ENCODE peak calls at places on chromosomes 13 and 19, in five cellular contexts. One of them, this sample, is unnamed.

GRCh38 chr19:35978271-35978670 is 16.7 kb upstream of the SDHAF1 start:
- DNase-seq in PC-9: no peak
- DNase-seq in adrenal gland: no peak
- DNase-seq in lower lobe of right lung: no peak
- DNase-seq in fibroblast of mammary gland: no peak
- DNase-seq in this sample: no peak

GRCh38 chr19:42420055-42420544 is 7.1 kb downstream of the LIPE start:
- DNase-seq in fibroblast of mammary gland: peak; percentile 58
- DNase-seq in lower lobe of right lung: peak; percentile 65
- DNase-seq in PC-9: no peak
- DNase-seq in adrenal gland: no peak
- DNase-seq in this sample: no peak

GRCh38 chr13:35789335-35790166 is 313.1 kb upstream of the MAB21L1 start:
- DNase-seq in adrenal gland: no peak
- DNase-seq in fibroblast of mammary gland: peak; percentile 64
- DNase-seq in lower lobe of right lung: no peak
- DNase-seq in PC-9: no peak
- DNase-seq in this sample: no peak

GRCh38 chr13:75415720-75416119 is 66.2 kb downstream of the TBC1D4 start:
- DNase-seq in lower lobe of right lung: no peak
- DNase-seq in adrenal gland: no peak
- DNase-seq in PC-9: no peak
- DNase-seq in fibroblast of mammary gland: peak; percentile 95
- DNase-seq in this sample: peak; percentile 12

GRCh38 chr13:90201198-90201597 is 1146.3 kb upstream of the MIR17HG start:
- DNase-seq in PC-9: no peak
- DNase-seq in adrenal gland: no peak
- DNase-seq in fibroblast of mammary gland: peak; percentile 73
- DNase-seq in lower lobe of right lung: no peak
- DNase-seq in this sample: no peak

GRCh38 chr19:47421244-47421786 is 2.0 kb upstream of the MEIS3 start:
- DNase-seq in PC-9: no peak
- DNase-seq in fibroblast of mammary gland: no peak
- DNase-seq in adrenal gland: no peak
- DNase-seq in lower lobe of right lung: no peak
- DNase-seq in this sample: no peak

GRCh38 chr13:19680751-19681150 is 47.3 kb downstream of the MPHOSPH8 start:
- DNase-seq in lower lobe of right lung: no peak
- DNase-seq in adrenal gland: no peak
- DNase-seq in fibroblast of mammary gland: no peak
- DNase-seq in PC-9: no peak
- DNase-seq in this sample: no peak

GRCh38 chr19:50492303-50493052 is 15.8 kb upstream of the GARIN5A start:
- DNase-seq in lower lobe of right lung: peak; percentile 39
- DNase-seq in fibroblast of mammary gland: no peak
- DNase-seq in adrenal gland: no peak
- DNase-seq in PC-9: no peak
- DNase-seq in this sample: peak; percentile 46

GRCh38 chr19:35267818-35268545 is 780 bp upstream of the USF2 start:
- DNase-seq in lower lobe of right lung: peak; percentile 88
- DNase-seq in fibroblast of mammary gland: peak; percentile 53
- DNase-seq in adrenal gland: peak; percentile 77
- DNase-seq in PC-9: peak; percentile 75
- DNase-seq in this sample: peak; percentile 79

GRCh38 chr13:110610955-110611595 is 4.3 kb upstream of the NAXD start:
- DNase-seq in PC-9: no peak
- DNase-seq in adrenal gland: no peak
- DNase-seq in lower lobe of right lung: no peak
- DNase-seq in fibroblast of mammary gland: no peak
- DNase-seq in this sample: no peak

GRCh38 chr13:47545206-47545605 is 455.9 kb downstream of the SUCLA2 start:
- DNase-seq in adrenal gland: no peak
- DNase-seq in fibroblast of mammary gland: peak; percentile 7
- DNase-seq in PC-9: no peak
- DNase-seq in lower lobe of right lung: no peak
- DNase-seq in this sample: no peak

GRCh38 chr19:48511800-48512503 is at the start of gene LMTK3:
- DNase-seq in lower lobe of right lung: peak; percentile 50
- DNase-seq in adrenal gland: peak; percentile 55
- DNase-seq in PC-9: no peak
- DNase-seq in fibroblast of mammary gland: peak; percentile 21
- DNase-seq in this sample: peak; percentile 51

GRCh38 chr19:30443531-30444252 is 71.5 kb downstream of the ZNF536 start:
- DNase-seq in PC-9: no peak
- DNase-seq in adrenal gland: no peak
- DNase-seq in fibroblast of mammary gland: no peak
- DNase-seq in lower lobe of right lung: no peak
- DNase-seq in this sample: no peak

GRCh38 chr19:591099-591958 is 1.6 kb downstream of the HCN2 start:
- DNase-seq in adrenal gland: peak; percentile 54
- DNase-seq in lower lobe of right lung: no peak
- DNase-seq in fibroblast of mammary gland: no peak
- DNase-seq in PC-9: peak; percentile 44
- DNase-seq in this sample: no peak

GRCh38 chr19:33098023-33098652 is 17.2 kb downstream of the GPATCH1 start:
- DNase-seq in lower lobe of right lung: no peak
- DNase-seq in PC-9: peak; percentile 90
- DNase-seq in fibroblast of mammary gland: peak; percentile 6
- DNase-seq in adrenal gland: no peak
- DNase-seq in this sample: no peak

GRCh38 chr19:38669532-38669931 is 22.1 kb downstream of the ACTN4 start:
- DNase-seq in PC-9: no peak
- DNase-seq in adrenal gland: no peak
- DNase-seq in fibroblast of mammary gland: no peak
- DNase-seq in lower lobe of right lung: no peak
- DNase-seq in this sample: no peak

GRCh38 chr13:77460195-77460594 is 75.3 kb upstream of the SCEL start:
- DNase-seq in PC-9: no peak
- DNase-seq in fibroblast of mammary gland: peak; percentile 32
- DNase-seq in lower lobe of right lung: peak; percentile 68
- DNase-seq in adrenal gland: no peak
- DNase-seq in this sample: no peak

GRCh38 chr19:42596391-42597071 is 1.8 kb upstream of the CEACAM8 start:
- DNase-seq in lower lobe of right lung: peak; percentile 59
- DNase-seq in PC-9: peak; percentile 42
- DNase-seq in adrenal gland: peak; percentile 37
- DNase-seq in fibroblast of mammary gland: peak; percentile 5
- DNase-seq in this sample: peak; percentile 13

GRCh38 chr13:100068532-100068931 is 20.4 kb upstream of the PCCA start:
- DNase-seq in fibroblast of mammary gland: no peak
- DNase-seq in adrenal gland: no peak
- DNase-seq in lower lobe of right lung: no peak
- DNase-seq in PC-9: no peak
- DNase-seq in this sample: no peak

GRCh38 chr19:5864725-5865486 is 5.4 kb downstream of the FUT5 start:
- DNase-seq in adrenal gland: no peak
- DNase-seq in fibroblast of mammary gland: no peak
- DNase-seq in lower lobe of right lung: no peak
- DNase-seq in PC-9: no peak
- DNase-seq in this sample: no peak

GRCh38 chr19:12695090-12695489 is 1.3 kb downstream of the FBXW9 start:
- DNase-seq in lower lobe of right lung: no peak
- DNase-seq in PC-9: no peak
- DNase-seq in adrenal gland: no peak
- DNase-seq in fibroblast of mammary gland: no peak
- DNase-seq in this sample: no peak

GRCh38 chr19:1880611-1881392 is 4.5 kb downstream of the ABHD17A start:
- DNase-seq in PC-9: no peak
- DNase-seq in lower lobe of right lung: no peak
- DNase-seq in adrenal gland: no peak
- DNase-seq in fibroblast of mammary gland: no peak
- DNase-seq in this sample: no peak

GRCh38 chr19:3154957-3155736 is 19.3 kb downstream of the GNA15 start:
- DNase-seq in fibroblast of mammary gland: peak; percentile 100
- DNase-seq in PC-9: peak; percentile 55
- DNase-seq in adrenal gland: peak; percentile 77
- DNase-seq in lower lobe of right lung: peak; percentile 82
- DNase-seq in this sample: peak; percentile 96

GRCh38 chr13:35994131-35994966 is 136.8 kb downstream of the DCLK1 start:
- DNase-seq in lower lobe of right lung: no peak
- DNase-seq in PC-9: no peak
- DNase-seq in adrenal gland: peak; percentile 83
- DNase-seq in fibroblast of mammary gland: peak; percentile 96
- DNase-seq in this sample: peak; percentile 73

GRCh38 chr13:30904043-30904442 is 2.0 kb upstream of the MEDAG start:
- DNase-seq in fibroblast of mammary gland: peak; percentile 73
- DNase-seq in PC-9: no peak
- DNase-seq in adrenal gland: no peak
- DNase-seq in lower lobe of right lung: no peak
- DNase-seq in this sample: no peak

GRCh38 chr13:30905932-30906383 is at the start of gene MEDAG:
- DNase-seq in adrenal gland: no peak
- DNase-seq in fibroblast of mammary gland: peak; percentile 95
- DNase-seq in lower lobe of right lung: peak; percentile 50
- DNase-seq in PC-9: no peak
- DNase-seq in this sample: no peak

GRCh38 chr13:30908416-30908980 is 2.4 kb downstream of the MEDAG start:
- DNase-seq in lower lobe of right lung: no peak
- DNase-seq in adrenal gland: no peak
- DNase-seq in fibroblast of mammary gland: peak; percentile 72
- DNase-seq in PC-9: no peak
- DNase-seq in this sample: peak; percentile 62

GRCh38 chr13:30907167-30907761 is 1.2 kb downstream of the MEDAG start:
- DNase-seq in adrenal gland: no peak
- DNase-seq in lower lobe of right lung: peak; percentile 51
- DNase-seq in PC-9: no peak
- DNase-seq in fibroblast of mammary gland: peak; percentile 61
- DNase-seq in this sample: peak; percentile 80

DNA sequence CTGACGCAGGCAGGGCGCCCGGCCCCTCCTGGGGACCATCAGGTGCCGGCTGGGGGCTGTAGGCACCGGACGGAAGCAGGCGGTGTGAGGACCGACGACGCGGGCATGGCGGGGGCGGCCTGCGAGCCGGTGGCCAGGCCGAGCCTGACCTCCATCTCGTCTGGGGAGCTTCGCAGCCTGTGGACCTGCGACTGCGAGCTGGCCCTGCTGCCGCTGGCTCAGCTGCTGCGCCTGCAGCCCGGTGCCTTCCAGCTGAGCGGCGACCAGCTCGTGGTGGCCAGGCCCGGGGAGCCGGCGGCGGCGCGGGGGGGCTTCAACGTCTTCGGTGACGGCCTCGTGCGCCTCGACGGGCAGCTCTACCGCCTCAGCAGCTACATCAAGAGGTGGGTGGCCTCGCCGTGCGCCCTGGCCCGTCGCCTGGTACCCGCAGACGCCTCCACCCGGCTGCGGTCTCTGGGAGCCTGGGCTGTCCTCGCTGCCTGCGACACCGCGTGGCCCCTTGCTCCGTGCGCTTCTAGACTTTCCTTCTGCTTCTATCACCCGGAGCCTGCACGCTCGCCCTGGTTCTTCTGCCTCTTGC is 430 bp downstream of the MEDAG start:
- DNase-seq in adrenal gland: no peak
- DNase-seq in lower lobe of right lung: no peak
- DNase-seq in fibroblast of mammary gland: no peak
- DNase-seq in PC-9: no peak
- DNase-seq in this sample: no peak
- H3K4me3 ChIP-seq in adrenal gland: peak overlapping the region; percentile 16
- H3K4me3 ChIP-seq in lower lobe of right lung: peak overlapping the region; percentile 49
- H3K4me3 ChIP-seq in fibroblast of mammary gland: peak overlapping the region; percentile 53
- H3K4me3 ChIP-seq in PC-9: no peak overlapping the region
- H3K4me3 ChIP-seq in this sample: no peak overlapping the region

DNA sequence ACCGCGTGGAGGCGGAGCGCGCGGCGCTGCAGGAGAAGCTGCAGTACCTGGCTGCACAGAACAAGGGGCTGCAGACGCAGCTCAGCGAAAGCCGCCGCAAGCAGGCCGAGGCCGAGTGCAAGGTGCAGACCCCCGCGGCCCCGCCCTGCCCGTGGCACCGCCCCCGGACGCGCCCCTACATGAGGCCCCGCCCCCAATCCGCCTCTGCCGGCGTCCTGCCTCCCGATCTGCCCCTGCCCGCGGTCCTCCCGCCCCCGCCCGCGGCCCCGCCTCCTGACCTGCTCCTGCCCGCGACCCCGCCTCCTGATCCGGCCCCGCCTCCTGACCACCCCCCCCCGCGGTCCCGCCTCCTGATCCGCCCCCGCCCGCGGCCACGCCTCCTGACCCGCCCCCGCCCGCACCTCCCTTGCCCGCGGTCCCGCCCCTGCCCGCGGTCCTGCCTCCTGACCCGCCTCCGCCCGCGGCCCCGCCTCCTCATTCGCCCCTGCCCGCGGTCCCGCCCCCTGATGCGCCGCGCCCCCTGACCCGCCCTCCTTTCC is 11.7 kb downstream of the PRR36 start:
- DNase-seq in fibroblast of mammary gland: peak; percentile 27
- DNase-seq in lower lobe of right lung: peak; percentile 80
- DNase-seq in PC-9: peak; percentile 61
- DNase-seq in adrenal gland: peak; percentile 91
- DNase-seq in this sample: no peak
- H3K4me3 ChIP-seq in fibroblast of mammary gland: no peak overlapping the region
- H3K4me3 ChIP-seq in lower lobe of right lung: peak overlapping the region; percentile 38
- H3K4me3 ChIP-seq in PC-9: peak overlapping the region; percentile 17
- H3K4me3 ChIP-seq in adrenal gland: no peak overlapping the region
- H3K4me3 ChIP-seq in this sample: no peak overlapping the region

DNA sequence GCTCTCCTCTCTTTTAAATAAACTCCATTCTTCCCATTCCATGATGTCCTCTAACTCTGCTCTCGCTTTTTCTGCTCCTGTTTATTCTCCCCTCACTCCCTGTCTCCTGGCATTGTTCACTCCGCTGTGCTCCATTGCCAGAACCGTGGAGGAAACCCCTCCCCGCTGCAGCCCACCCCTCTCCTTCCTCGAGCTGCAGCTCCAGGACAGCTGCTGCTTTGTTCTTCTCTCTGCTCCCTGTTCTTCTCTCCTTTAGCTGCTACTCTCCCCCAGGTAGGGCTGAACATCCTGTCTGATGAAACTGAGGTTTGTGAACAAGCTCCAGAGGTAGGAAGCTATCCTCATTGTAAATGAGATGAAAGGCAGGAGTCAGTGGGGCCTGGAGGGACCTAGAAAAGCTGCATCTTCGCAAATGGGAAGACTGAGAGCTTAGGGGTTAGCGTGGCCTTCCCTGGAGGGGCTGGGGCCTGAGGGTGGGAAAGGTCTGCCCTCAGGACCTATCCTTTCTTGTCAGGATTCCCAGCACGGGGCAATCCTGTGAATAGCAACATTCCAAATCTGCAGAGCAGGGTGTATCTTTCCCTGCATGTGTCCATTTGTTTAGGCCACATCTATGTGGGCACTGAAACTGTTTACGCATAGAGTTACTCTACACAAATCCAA is 243.7 kb downstream of the DNAJC15 start:
- DNase-seq in adrenal gland: no peak
- DNase-seq in lower lobe of right lung: no peak
- DNase-seq in PC-9: no peak
- DNase-seq in fibroblast of mammary gland: no peak
- DNase-seq in this sample: no peak
- H3K4me3 ChIP-seq in adrenal gland: no peak overlapping the region
- H3K4me3 ChIP-seq in lower lobe of right lung: no peak overlapping the region
- H3K4me3 ChIP-seq in PC-9: no peak overlapping the region
- H3K4me3 ChIP-seq in fibroblast of mammary gland: no peak overlapping the region
- H3K4me3 ChIP-seq in this sample: no peak overlapping the region

GRCh38 chr19:53824134-53824611 is at the start of gene NLRP12:
- DNase-seq in adrenal gland: no peak
- DNase-seq in fibroblast of mammary gland: no peak
- DNase-seq in lower lobe of right lung: peak; percentile 65
- DNase-seq in PC-9: no peak
- DNase-seq in this sample: no peak

GRCh38 chr19:53818756-53819155 is 5.4 kb downstream of the NLRP12 start:
- DNase-seq in adrenal gland: no peak
- DNase-seq in PC-9: no peak
- DNase-seq in lower lobe of right lung: no peak
- DNase-seq in fibroblast of mammary gland: peak; percentile 14
- DNase-seq in this sample: no peak

GRCh38 chr19:53828531-53828930 is 4.4 kb upstream of the NLRP12 start:
- DNase-seq in adrenal gland: no peak
- DNase-seq in lower lobe of right lung: no peak
- DNase-seq in fibroblast of mammary gland: no peak
- DNase-seq in PC-9: no peak
- DNase-seq in this sample: no peak

GRCh38 chr19:53823380-53824120 is 564 bp downstream of the NLRP12 start:
- DNase-seq in PC-9: peak; percentile 53
- DNase-seq in lower lobe of right lung: no peak
- DNase-seq in fibroblast of mammary gland: no peak
- DNase-seq in adrenal gland: no peak
- DNase-seq in this sample: no peak
- H3K4me3 ChIP-seq in PC-9: no peak overlapping the region
- H3K4me3 ChIP-seq in lower lobe of right lung: peak overlapping the region; percentile 25
- H3K4me3 ChIP-seq in fibroblast of mammary gland: no peak overlapping the region
- H3K4me3 ChIP-seq in adrenal gland: no peak overlapping the region
- H3K4me3 ChIP-seq in this sample: no peak overlapping the region

This sample was measured in SJCRH30.